ENCODE peak calls at places on chromosomes 1 and 21, in four cellular contexts. F is WERI-Rb-1, D is AG09309, Q is psoas muscle. W is an unnamed sample.

GRCh38 chr1:59204001-59204400 is 92.9 kb upstream of the FGGY start:
- DNase-seq in F (no peak), D (no peak), Q (no peak), W (peak)

GRCh38 chr1:91502882-91503184 is 2.2 kb downstream of the CDC7 start:
- DNase-seq in F (no peak), D (no peak), Q (no peak), W (no peak)

GRCh38 chr1:156458181-156458503 is 42.4 kb downstream of the MEF2D start:
- DNase-seq in F (no peak), D (no peak), Q (no peak), W (no peak)

GRCh38 chr1:110076789-110077500 is 6.5 kb upstream of the ALX3 start:
- DNase-seq in F (no peak), D (no peak), Q (peak), W (no peak)

GRCh38 chr1:117120774-117121588 is 568 bp downstream of the TRIM45 start:
- DNase-seq in F (peak), D (no peak), Q (no peak), W (no peak)

GRCh38 chr1:59520194-59520593 is 223.3 kb downstream of the FGGY start:
- DNase-seq in F (no peak), D (no peak), Q (no peak), W (no peak)

GRCh38 chr21:31351438-31351837 is 7.4 kb upstream of the TIAM1 start:
- DNase-seq in F (no peak), D (no peak), Q (no peak), W (peak)

GRCh38 chr21:34073032-34073748 is at the start of the genes MRPS6 and SLC5A3:
- DNase-seq in F (peak), D (peak), Q (peak), W (peak)

GRCh38 chr1:173255214-173255813 is 48.2 kb upstream of the TNFSF4 start:
- DNase-seq in F (peak), D (no peak), Q (no peak), W (peak)

GRCh38 chr1:41315482-41315823 is 45.8 kb upstream of the FOXO6 start:
- DNase-seq in F (no peak), D (no peak), Q (no peak), W (no peak)

GRCh38 chr1:186188736-186189135 is 186.3 kb downstream of the TPR start:
- DNase-seq in F (no peak), D (no peak), Q (no peak), W (no peak)

GRCh38 chr1:222844108-222844779 is 29.4 kb downstream of the DISP1 start:
- DNase-seq in F (no peak), D (no peak), Q (no peak), W (no peak)

GRCh38 chr1:215002471-215002870 is 80.1 kb upstream of the KCNK2 start:
- DNase-seq in F (no peak), D (peak), Q (no peak), W (no peak)

GRCh38 chr1:45266151-45266801 is 59.9 kb upstream of the ZSWIM5 start:
- DNase-seq in F (no peak), D (peak), Q (no peak), W (peak)

GRCh38 chr1:9118186-9118585 is 10.7 kb downstream of the GPR157 start:
- DNase-seq in F (no peak), D (no peak), Q (peak), W (no peak)

GRCh38 chr1:76170114-76170513 is 95.6 kb downstream of the ST6GALNAC3 start:
- DNase-seq in F (no peak), D (no peak), Q (no peak), W (no peak)

GRCh38 chr1:177873238-177873637 is 96.6 kb downstream of the SEC16B start:
- DNase-seq in F (no peak), D (peak), Q (no peak), W (no peak)

GRCh38 chr21:37695111-37695510 is 221.1 kb downstream of the KCNJ6 start:
- DNase-seq in F (no peak), D (no peak), Q (no peak), W (no peak)

GRCh38 chr1:185681034-185681633 is 53.1 kb upstream of the HMCN1 start:
- DNase-seq in F (peak), D (no peak), Q (no peak), W (peak)

GRCh38 chr1:158203693-158204457 is 23.2 kb downstream of the CD1D start:
- DNase-seq in F (peak), D (peak), Q (no peak), W (peak)

GRCh38 chr1:216923601-216924000 is 200.4 kb upstream of the ESRRG start:
- DNase-seq in F (no peak), D (no peak), Q (no peak), W (no peak)

GRCh38 chr1:172940170-172940855 is 110.4 kb downstream of the TNFSF18 start:
- DNase-seq in F (no peak), D (no peak), Q (no peak), W (no peak)

GRCh38 chr1:192045038-192045575 is 113.2 kb upstream of the RGS18 start:
- DNase-seq in F (no peak), D (no peak), Q (no peak), W (no peak)

GRCh38 chr1:2819831-2820730 is 18.6 kb upstream of the TTC34 start:
- DNase-seq in F (no peak), D (no peak), Q (peak), W (no peak)

GRCh38 chr1:218366322-218367052 is 21.4 kb downstream of the TGFB2 start:
- DNase-seq in F (no peak), D (no peak), Q (no peak), W (no peak)

GRCh38 chr1:36322786-36323635 is 434 bp downstream of the EVA1B start:
- DNase-seq in F (no peak), D (peak), Q (no peak), W (peak)

GRCh38 chr1:79688932-79689331 is 682.4 kb upstream of the ADGRL4 start:
- DNase-seq in F (no peak), D (no peak), Q (no peak), W (no peak)

DNA sequence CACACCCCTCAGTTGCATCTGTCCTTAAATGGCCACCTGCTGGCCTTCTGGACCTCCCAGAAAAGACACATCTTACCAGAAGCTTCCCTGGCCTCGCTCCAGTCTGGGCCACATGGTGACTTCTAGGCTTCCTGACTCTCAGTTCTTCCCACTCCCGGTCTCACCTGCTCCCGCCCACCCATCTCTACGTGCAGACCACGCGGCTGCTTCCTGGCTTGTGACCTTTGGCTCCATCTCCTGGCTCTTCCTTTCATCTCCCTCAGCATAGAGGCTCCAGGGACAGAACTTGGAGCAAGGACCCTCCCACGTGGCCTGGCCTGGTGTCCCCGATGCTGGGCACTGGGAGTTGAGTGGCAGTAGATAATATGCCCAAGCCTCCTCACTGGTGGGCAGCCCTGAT is 124.9 kb upstream of the IRF2BP2 start:
- DNase-seq in F (peak), D (no peak), Q (no peak), W (no peak)
- TF ChIP-seq CTCF in F (peak), D (no peak), Q (no peak), W (no peak)

GRCh38 chr1:62912028-62912638 is 128.2 kb downstream of the ATG4C start:
- DNase-seq in F (no peak), D (peak), Q (no peak), W (peak)
- TF ChIP-seq CTCF in F (peak), D (peak), Q (peak), W (peak)

DNA sequence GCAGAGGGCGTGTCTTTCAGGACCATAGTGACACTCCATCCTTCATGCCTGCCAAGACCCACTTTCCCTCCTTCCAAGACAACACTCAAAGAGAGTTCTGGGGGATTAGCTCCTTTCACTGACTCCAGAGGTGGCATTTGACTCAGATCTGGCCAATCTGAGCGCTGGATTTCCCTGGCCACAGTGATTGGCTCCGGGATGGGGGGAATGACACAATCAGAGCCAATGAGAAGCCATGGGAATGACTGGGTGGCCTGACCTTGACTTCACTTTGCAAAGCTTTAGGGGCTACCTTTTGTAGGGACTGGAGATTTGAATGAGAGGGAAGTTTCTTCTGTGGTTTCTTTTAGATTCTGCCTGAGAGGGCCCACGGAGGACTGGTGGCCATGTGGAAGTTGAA is 26.9 kb upstream of the WNT4 start:
- DNase-seq in F (no peak), D (no peak), Q (no peak), W (no peak)
- TF ChIP-seq CTCF in F (no peak), D (no peak), Q (no peak), W (no peak)

GRCh38 chr1:153773004-153773921 is 1.9 kb upstream of the SLC27A3 start:
- DNase-seq in F (no peak), D (no peak), Q (no peak), W (no peak)

GRCh38 chr1:153770812-153771211 is 4.4 kb upstream of the SLC27A3 start:
- DNase-seq in F (peak), D (no peak), Q (no peak), W (no peak)

GRCh38 chr1:153771241-153771640 is 4.0 kb upstream of the SLC27A3 start:
- DNase-seq in F (peak), D (no peak), Q (no peak), W (no peak)

GRCh38 chr1:153774036-153774435 is 1.2 kb upstream of the SLC27A3 start:
- DNase-seq in F (no peak), D (no peak), Q (no peak), W (no peak)

DNA sequence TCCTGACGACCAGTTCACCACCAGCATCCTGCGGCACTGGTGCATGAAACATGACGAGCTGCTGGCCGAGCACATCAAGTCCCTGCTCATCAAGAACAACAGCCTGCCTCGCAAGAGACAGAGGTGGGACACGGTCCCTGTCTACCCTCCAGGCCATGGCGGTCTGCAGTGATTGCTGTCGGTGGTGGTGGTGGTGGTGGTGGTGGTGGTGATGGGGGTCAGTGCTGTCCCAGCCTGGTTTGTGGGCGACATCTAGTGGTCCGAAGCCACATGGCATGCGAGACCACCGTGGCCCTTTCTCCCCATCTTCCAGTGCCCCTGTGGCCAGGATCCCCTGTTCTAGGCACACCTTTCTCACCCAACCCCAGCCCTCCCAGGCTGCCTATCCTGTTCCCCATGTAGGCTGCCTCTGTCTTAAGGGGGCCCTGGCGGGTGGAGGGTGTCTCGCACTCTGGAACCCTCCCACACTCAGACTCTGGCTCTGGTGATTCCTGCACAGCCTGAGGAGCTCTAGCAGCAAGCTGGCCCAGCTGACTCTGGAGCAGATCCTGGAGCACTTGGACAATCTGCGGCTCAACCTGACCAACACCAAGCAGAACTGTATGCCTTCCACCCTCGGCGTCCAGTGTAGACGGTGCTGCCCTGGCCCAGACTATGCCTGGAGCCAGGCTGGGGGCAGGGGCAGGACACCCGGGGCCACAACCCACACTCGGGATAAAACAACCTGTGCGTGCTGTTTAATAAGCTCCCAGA is 3.2 kb upstream of the SLC27A3 start:
- DNase-seq in F (peak), D (no peak), Q (no peak), W (no peak)
- TF ChIP-seq CTCF in F (peak), D (peak), Q (peak), W (peak)

GRCh38 chr1:119948342-119949214 is 52.3 kb upstream of the ADAM30 start:
- DNase-seq in F (peak), D (peak), Q (peak), W (peak)
- TF ChIP-seq CTCF in F (peak), D (peak), Q (peak), W (peak)

DNA sequence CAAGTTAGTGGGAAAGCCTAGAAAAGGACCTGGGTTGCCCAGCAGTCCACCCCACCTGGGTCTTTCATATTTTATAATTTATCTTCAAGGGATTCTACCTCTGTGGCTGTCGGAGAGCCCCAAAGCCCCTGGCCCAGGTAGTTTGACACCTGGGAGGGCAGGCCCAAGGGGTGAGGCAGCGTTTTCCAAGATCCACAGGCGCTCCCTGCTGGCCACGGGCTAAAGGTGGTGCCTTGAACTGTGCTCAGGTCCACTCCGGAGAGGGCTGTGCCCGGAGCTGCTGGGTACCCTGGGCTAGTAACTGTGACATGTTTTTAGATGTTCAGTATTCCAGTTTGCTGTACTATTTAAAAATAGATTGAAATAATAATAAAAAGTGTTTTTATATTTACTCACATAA is 37.2 kb upstream of the CRNN start:
- DNase-seq in F (peak), D (no peak), Q (no peak), W (peak)
- TF ChIP-seq CTCF in F (peak), D (peak), Q (no peak), W (peak)

GRCh38 chr1:181104790-181105133 is 16.3 kb downstream of the IER5 start:
- DNase-seq in F (peak), D (no peak), Q (peak), W (peak)
- TF ChIP-seq CTCF in F (no peak), D (no peak), Q (no peak), W (no peak)

GRCh38 chr21:33025106-33025470 is 647 bp upstream of the OLIG2 start:
- DNase-seq in F (peak), D (no peak), Q (no peak), W (no peak)
- TF ChIP-seq CTCF in F (peak), D (no peak), Q (no peak), W (no peak)